ENCODE peak calls at places on chromosomes 12 and 14, in eight cellular contexts. One of them, this sample, is unnamed.

GRCh38 chr14:60931206-60931605 is 49.7 kb downstream of the TRMT5 start:
- DNase-seq in epithelial cell of esophagus: no peak
- DNase-seq in cardiac muscle cell: no peak
- DNase-seq in heart right ventricle: no peak
- DNase-seq in body of pancreas: no peak
- DNase-seq in AG09319: no peak
- DNase-seq in dorsolateral prefrontal cortex: no peak
- DNase-seq in fibroblast of the aortic adventitia: no peak
- DNase-seq in this sample: peak; percentile 66

GRCh38 chr12:109963743-109964429 is 32.3 kb downstream of the GIT2 start:
- DNase-seq in epithelial cell of esophagus: no peak
- DNase-seq in cardiac muscle cell: no peak
- DNase-seq in heart right ventricle: peak; percentile 14
- DNase-seq in body of pancreas: peak; percentile 57
- DNase-seq in AG09319: no peak
- DNase-seq in dorsolateral prefrontal cortex: no peak
- DNase-seq in fibroblast of the aortic adventitia: peak; percentile 93
- DNase-seq in this sample: no peak

GRCh38 chr14:93122820-93123219 is 7.1 kb upstream of the ITPK1 start:
- DNase-seq in epithelial cell of esophagus: no peak
- DNase-seq in cardiac muscle cell: no peak
- DNase-seq in heart right ventricle: no peak
- DNase-seq in body of pancreas: no peak
- DNase-seq in AG09319: no peak
- DNase-seq in dorsolateral prefrontal cortex: no peak
- DNase-seq in fibroblast of the aortic adventitia: no peak
- DNase-seq in this sample: no peak

GRCh38 chr14:68306934-68307758 is 485.7 kb downstream of the ZFP36L1 start:
- DNase-seq in epithelial cell of esophagus: peak; percentile 21
- DNase-seq in cardiac muscle cell: no peak
- DNase-seq in heart right ventricle: no peak
- DNase-seq in body of pancreas: peak; percentile 64
- DNase-seq in AG09319: no peak
- DNase-seq in dorsolateral prefrontal cortex: no peak
- DNase-seq in fibroblast of the aortic adventitia: peak; percentile 62
- DNase-seq in this sample: no peak

GRCh38 chr12:44523828-44524227 is 352.3 kb downstream of the NELL2 start:
- DNase-seq in epithelial cell of esophagus: no peak
- DNase-seq in cardiac muscle cell: no peak
- DNase-seq in heart right ventricle: no peak
- DNase-seq in body of pancreas: no peak
- DNase-seq in AG09319: no peak
- DNase-seq in dorsolateral prefrontal cortex: no peak
- DNase-seq in fibroblast of the aortic adventitia: no peak
- DNase-seq in this sample: no peak

GRCh38 chr12:91138337-91138905 is 27.1 kb upstream of the LUM start:
- DNase-seq in epithelial cell of esophagus: no peak
- DNase-seq in cardiac muscle cell: no peak
- DNase-seq in heart right ventricle: peak; percentile 7
- DNase-seq in body of pancreas: no peak
- DNase-seq in AG09319: no peak
- DNase-seq in dorsolateral prefrontal cortex: no peak
- DNase-seq in fibroblast of the aortic adventitia: peak; percentile 73
- DNase-seq in this sample: peak; percentile 83

GRCh38 chr14:31297701-31298344 is 90.2 kb upstream of the HECTD1 start:
- DNase-seq in epithelial cell of esophagus: peak; percentile 43
- DNase-seq in cardiac muscle cell: no peak
- DNase-seq in heart right ventricle: no peak
- DNase-seq in body of pancreas: no peak
- DNase-seq in AG09319: no peak
- DNase-seq in dorsolateral prefrontal cortex: no peak
- DNase-seq in fibroblast of the aortic adventitia: peak; percentile 69
- DNase-seq in this sample: no peak

GRCh38 chr12:121711925-121712461 is 559 bp upstream of the TMEM120B start:
- DNase-seq in epithelial cell of esophagus: peak; percentile 26
- DNase-seq in cardiac muscle cell: peak; percentile 60
- DNase-seq in heart right ventricle: peak; percentile 66
- DNase-seq in body of pancreas: peak; percentile 57
- DNase-seq in AG09319: no peak
- DNase-seq in dorsolateral prefrontal cortex: no peak
- DNase-seq in fibroblast of the aortic adventitia: peak; percentile 33
- DNase-seq in this sample: peak; percentile 25

GRCh38 chr12:52742196-52742580 is 35.0 kb downstream of the KRT76 start:
- DNase-seq in epithelial cell of esophagus: no peak
- DNase-seq in cardiac muscle cell: no peak
- DNase-seq in heart right ventricle: no peak
- DNase-seq in body of pancreas: no peak
- DNase-seq in AG09319: no peak
- DNase-seq in dorsolateral prefrontal cortex: no peak
- DNase-seq in fibroblast of the aortic adventitia: no peak
- DNase-seq in this sample: no peak

GRCh38 chr12:109289004-109289403 is 20.1 kb downstream of the FOXN4 start:
- DNase-seq in epithelial cell of esophagus: no peak
- DNase-seq in cardiac muscle cell: no peak
- DNase-seq in heart right ventricle: no peak
- DNase-seq in body of pancreas: no peak
- DNase-seq in AG09319: no peak
- DNase-seq in dorsolateral prefrontal cortex: no peak
- DNase-seq in fibroblast of the aortic adventitia: no peak
- DNase-seq in this sample: no peak

GRCh38 chr12:69548687-69549086 is 36.6 kb upstream of the CCT2 start:
- DNase-seq in epithelial cell of esophagus: no peak
- DNase-seq in cardiac muscle cell: no peak
- DNase-seq in heart right ventricle: no peak
- DNase-seq in body of pancreas: no peak
- DNase-seq in AG09319: no peak
- DNase-seq in dorsolateral prefrontal cortex: no peak
- DNase-seq in fibroblast of the aortic adventitia: no peak
- DNase-seq in this sample: no peak

GRCh38 chr14:74973003-74973614 is 17.7 kb upstream of the PGF start:
- DNase-seq in epithelial cell of esophagus: peak; percentile 54
- DNase-seq in cardiac muscle cell: no peak
- DNase-seq in heart right ventricle: peak; percentile 84
- DNase-seq in body of pancreas: no peak
- DNase-seq in AG09319: no peak
- DNase-seq in dorsolateral prefrontal cortex: peak; percentile 39
- DNase-seq in fibroblast of the aortic adventitia: no peak
- DNase-seq in this sample: no peak

GRCh38 chr14:26204362-26204953 is 393.4 kb downstream of the NOVA1 start:
- DNase-seq in epithelial cell of esophagus: no peak
- DNase-seq in cardiac muscle cell: peak; percentile 2
- DNase-seq in heart right ventricle: no peak
- DNase-seq in body of pancreas: no peak
- DNase-seq in AG09319: no peak
- DNase-seq in dorsolateral prefrontal cortex: no peak
- DNase-seq in fibroblast of the aortic adventitia: peak; percentile 16
- DNase-seq in this sample: no peak

GRCh38 chr14:90274808-90275454 is 18.6 kb downstream of the PSMC1 start:
- DNase-seq in epithelial cell of esophagus: peak; percentile 86
- DNase-seq in cardiac muscle cell: no peak
- DNase-seq in heart right ventricle: peak; percentile 41
- DNase-seq in body of pancreas: no peak
- DNase-seq in AG09319: no peak
- DNase-seq in dorsolateral prefrontal cortex: no peak
- DNase-seq in fibroblast of the aortic adventitia: peak; percentile 49
- DNase-seq in this sample: no peak

GRCh38 chr14:90275455-90275814 is 19.1 kb downstream of the PSMC1 start:
- DNase-seq in epithelial cell of esophagus: no peak
- DNase-seq in cardiac muscle cell: no peak
- DNase-seq in heart right ventricle: no peak
- DNase-seq in body of pancreas: no peak
- DNase-seq in AG09319: no peak
- DNase-seq in dorsolateral prefrontal cortex: no peak
- DNase-seq in fibroblast of the aortic adventitia: no peak
- DNase-seq in this sample: no peak

GRCh38 chr14:90276627-90277367 is 20.4 kb downstream of the PSMC1 start:
- DNase-seq in epithelial cell of esophagus: peak; percentile 44
- DNase-seq in cardiac muscle cell: no peak
- DNase-seq in heart right ventricle: no peak
- DNase-seq in body of pancreas: no peak
- DNase-seq in AG09319: no peak
- DNase-seq in dorsolateral prefrontal cortex: no peak
- DNase-seq in fibroblast of the aortic adventitia: no peak
- DNase-seq in this sample: peak; percentile 31

GRCh38 chr14:90274019-90274418 is 17.7 kb downstream of the PSMC1 start:
- DNase-seq in epithelial cell of esophagus: no peak
- DNase-seq in cardiac muscle cell: no peak
- DNase-seq in heart right ventricle: no peak
- DNase-seq in body of pancreas: no peak
- DNase-seq in AG09319: no peak
- DNase-seq in dorsolateral prefrontal cortex: no peak
- DNase-seq in fibroblast of the aortic adventitia: no peak
- DNase-seq in this sample: peak; percentile 22

GRCh38 chr14:90275820-90276219 is 19.5 kb downstream of the PSMC1 start:
- DNase-seq in epithelial cell of esophagus: no peak
- DNase-seq in cardiac muscle cell: no peak
- DNase-seq in heart right ventricle: no peak
- DNase-seq in body of pancreas: no peak
- DNase-seq in AG09319: no peak
- DNase-seq in dorsolateral prefrontal cortex: no peak
- DNase-seq in fibroblast of the aortic adventitia: peak; percentile 8
- DNase-seq in this sample: no peak
- TF ChIP-seq CTCF in epithelial cell of esophagus: no peak
- TF ChIP-seq CTCF in cardiac muscle cell: no peak
- TF ChIP-seq CTCF in heart right ventricle: no peak
- TF ChIP-seq CTCF in body of pancreas: no peak
- TF ChIP-seq CTCF in AG09319: no peak
- TF ChIP-seq CTCF in dorsolateral prefrontal cortex: no peak
- TF ChIP-seq CTCF in fibroblast of the aortic adventitia: no peak
- TF ChIP-seq CTCF in this sample: no peak

GRCh38 chr12:124374147-124374546 is 79.3 kb downstream of the RFLNA start:
- DNase-seq in epithelial cell of esophagus: no peak
- DNase-seq in cardiac muscle cell: no peak
- DNase-seq in heart right ventricle: no peak
- DNase-seq in body of pancreas: no peak
- DNase-seq in AG09319: no peak
- DNase-seq in dorsolateral prefrontal cortex: no peak
- DNase-seq in fibroblast of the aortic adventitia: no peak
- DNase-seq in this sample: no peak

GRCh38 chr12:124374567-124374966 is 79.7 kb downstream of the RFLNA start:
- DNase-seq in epithelial cell of esophagus: no peak
- DNase-seq in cardiac muscle cell: no peak
- DNase-seq in heart right ventricle: no peak
- DNase-seq in body of pancreas: no peak
- DNase-seq in AG09319: no peak
- DNase-seq in dorsolateral prefrontal cortex: no peak
- DNase-seq in fibroblast of the aortic adventitia: no peak
- DNase-seq in this sample: no peak

GRCh38 chr12:124376435-124376834 is 81.5 kb downstream of the RFLNA start:
- DNase-seq in epithelial cell of esophagus: no peak
- DNase-seq in cardiac muscle cell: no peak
- DNase-seq in heart right ventricle: no peak
- DNase-seq in body of pancreas: no peak
- DNase-seq in AG09319: no peak
- DNase-seq in dorsolateral prefrontal cortex: no peak
- DNase-seq in fibroblast of the aortic adventitia: no peak
- DNase-seq in this sample: no peak

GRCh38 chr12:124375789-124376175 is 80.9 kb downstream of the RFLNA start:
- DNase-seq in epithelial cell of esophagus: no peak
- DNase-seq in cardiac muscle cell: no peak
- DNase-seq in heart right ventricle: no peak
- DNase-seq in body of pancreas: no peak
- DNase-seq in AG09319: no peak
- DNase-seq in dorsolateral prefrontal cortex: no peak
- DNase-seq in fibroblast of the aortic adventitia: no peak
- DNase-seq in this sample: no peak

DNA sequence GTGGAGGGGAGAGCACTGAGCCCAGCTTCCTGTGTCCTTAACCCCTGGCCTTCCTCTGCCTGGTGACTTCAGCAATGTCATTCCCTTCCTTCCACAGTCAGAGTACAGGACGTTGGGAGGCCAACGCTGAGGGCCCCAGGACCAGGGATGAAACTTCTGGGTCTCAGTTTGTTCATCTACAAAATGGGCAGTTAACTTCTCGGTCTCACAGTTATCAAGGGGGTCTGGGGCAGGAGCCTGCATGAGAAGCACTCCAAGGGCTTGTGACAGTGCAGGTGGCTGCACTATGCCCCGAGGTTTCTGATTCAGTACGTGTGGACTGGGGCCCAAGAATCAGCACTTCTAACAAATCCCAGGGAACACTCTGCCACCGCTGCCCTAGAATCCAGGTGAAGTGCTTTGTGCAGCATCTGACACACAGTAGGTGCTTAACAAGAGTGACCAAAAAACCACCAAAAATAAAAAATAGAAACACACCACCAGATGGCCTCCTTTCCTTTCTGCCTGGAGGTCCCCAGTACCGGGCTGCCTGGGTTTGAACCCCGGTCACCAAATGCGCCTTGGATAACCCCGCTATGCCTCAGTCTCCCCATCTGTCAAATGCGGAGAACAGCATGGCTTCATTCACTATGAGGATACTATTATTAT is 80.4 kb downstream of the RFLNA start:
- DNase-seq in epithelial cell of esophagus: no peak
- DNase-seq in cardiac muscle cell: no peak
- DNase-seq in heart right ventricle: no peak
- DNase-seq in body of pancreas: no peak
- DNase-seq in AG09319: no peak
- DNase-seq in dorsolateral prefrontal cortex: no peak
- DNase-seq in fibroblast of the aortic adventitia: no peak
- DNase-seq in this sample: no peak
- TF ChIP-seq CTCF in epithelial cell of esophagus: no peak
- TF ChIP-seq CTCF in cardiac muscle cell: no peak
- TF ChIP-seq CTCF in heart right ventricle: no peak
- TF ChIP-seq CTCF in body of pancreas: no peak
- TF ChIP-seq CTCF in AG09319: no peak
- TF ChIP-seq CTCF in dorsolateral prefrontal cortex: no peak
- TF ChIP-seq CTCF in fibroblast of the aortic adventitia: no peak
- TF ChIP-seq CTCF in this sample: peak; percentile 22

DNA sequence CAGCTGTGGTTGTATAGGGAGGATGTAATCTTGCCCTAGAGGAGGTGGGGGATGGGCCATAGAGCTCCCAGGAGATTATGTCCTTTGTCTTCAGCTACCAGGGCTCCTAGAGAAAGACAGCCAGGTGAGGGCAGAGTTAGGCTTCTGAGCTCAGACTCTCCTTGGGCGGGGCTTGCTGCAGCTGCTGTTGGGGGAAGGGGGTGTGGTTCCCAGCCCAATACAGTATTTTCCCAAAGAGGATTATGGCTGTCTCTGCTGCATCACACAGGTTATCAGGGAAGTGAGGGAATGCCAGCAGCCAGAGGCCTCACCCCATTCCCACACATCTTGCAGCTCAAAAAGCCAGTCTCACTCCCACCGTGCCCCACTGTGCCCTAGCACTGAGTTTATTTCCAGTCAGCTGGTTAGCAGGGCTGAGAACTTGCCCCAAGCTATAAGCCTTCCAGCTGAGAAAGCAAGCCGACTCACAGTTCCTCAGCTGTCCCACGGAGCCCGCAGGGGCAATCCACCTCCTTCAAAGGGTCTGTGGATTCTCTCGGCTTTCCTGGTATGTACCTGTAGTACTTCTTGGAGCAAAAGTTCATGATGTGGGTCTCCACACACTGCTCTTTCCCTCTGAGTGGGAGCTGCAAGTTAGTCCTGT is 217.3 kb upstream of the CPNE8 start:
- DNase-seq in epithelial cell of esophagus: peak; percentile 4
- DNase-seq in cardiac muscle cell: no peak
- DNase-seq in heart right ventricle: no peak
- DNase-seq in body of pancreas: no peak
- DNase-seq in AG09319: no peak
- DNase-seq in dorsolateral prefrontal cortex: no peak
- DNase-seq in fibroblast of the aortic adventitia: no peak
- DNase-seq in this sample: no peak
- TF ChIP-seq CTCF in epithelial cell of esophagus: no peak
- TF ChIP-seq CTCF in cardiac muscle cell: no peak
- TF ChIP-seq CTCF in heart right ventricle: no peak
- TF ChIP-seq CTCF in body of pancreas: no peak
- TF ChIP-seq CTCF in AG09319: no peak
- TF ChIP-seq CTCF in dorsolateral prefrontal cortex: no peak
- TF ChIP-seq CTCF in fibroblast of the aortic adventitia: no peak
- TF ChIP-seq CTCF in this sample: no peak

GRCh38 chr14:56422703-56423213 is 156.8 kb upstream of the TMEM260 start:
- DNase-seq in epithelial cell of esophagus: peak; percentile 67
- DNase-seq in cardiac muscle cell: peak; percentile 71
- DNase-seq in heart right ventricle: peak; percentile 61
- DNase-seq in body of pancreas: peak; percentile 90
- DNase-seq in AG09319: peak; percentile 39
- DNase-seq in dorsolateral prefrontal cortex: peak; percentile 43
- DNase-seq in fibroblast of the aortic adventitia: peak; percentile 92
- DNase-seq in this sample: peak; percentile 40
- TF ChIP-seq CTCF in epithelial cell of esophagus: peak; percentile 78
- TF ChIP-seq CTCF in cardiac muscle cell: peak; percentile 87
- TF ChIP-seq CTCF in heart right ventricle: peak; percentile 75
- TF ChIP-seq CTCF in body of pancreas: peak; percentile 86
- TF ChIP-seq CTCF in AG09319: peak; percentile 75
- TF ChIP-seq CTCF in dorsolateral prefrontal cortex: peak; percentile 60
- TF ChIP-seq CTCF in fibroblast of the aortic adventitia: peak; percentile 84
- TF ChIP-seq CTCF in this sample: peak; percentile 85